ENCODE peak calls at places on chromosomes 5 and 9, in ten cellular contexts. Z, J, B, U, K, F, P, N, E and V are unnamed samples.

GRCh38 chr5:120717381-120717780 is 253.3 kb downstream of the PRR16 start:
- DNase-seq in J (no peak), B (no peak), Z (no peak), E (no peak), U (no peak), F (no peak), K (no peak), N (no peak), P (no peak), V (no peak)

GRCh38 chr9:88429595-88430430 is 41.6 kb downstream of the SPIN1 start:
- DNase-seq in F (no peak), P (no peak), Z (no peak), U (no peak), N (no peak), J (no peak), K (no peak), B (no peak), E (no peak), V (no peak)

GRCh38 chr9:89923961-89924504 is 319.2 kb downstream of the GADD45G start:
- DNase-seq in B (no peak), U (no peak), F (no peak), E (no peak), Z (peak; percentile 72), P (no peak), J (no peak), N (no peak), K (peak; percentile 87), V (no peak)

GRCh38 chr5:121692163-121692562 is 159.5 kb upstream of the FTMT start:
- DNase-seq in U (no peak), Z (no peak), N (no peak), F (no peak), K (no peak), B (no peak), J (no peak), P (no peak), E (no peak), V (no peak)

GRCh38 chr5:93053825-93054224 is 527.2 kb downstream of the NR2F1-AS1 start:
- DNase-seq in F (no peak), J (no peak), P (peak; percentile 47), E (no peak), N (no peak), K (no peak), U (no peak), B (no peak), Z (peak; percentile 71), V (no peak)

GRCh38 chr5:125058185-125058826 is 311.9 kb upstream of the ZNF608 start:
- DNase-seq in N (no peak), J (no peak), E (no peak), K (no peak), F (no peak), P (no peak), Z (no peak), B (no peak), U (no peak), V (no peak)

GRCh38 chr9:91034521-91034920 is 232.9 kb downstream of the SYK start:
- DNase-seq in E (no peak), P (no peak), Z (no peak), J (no peak), B (no peak), N (no peak), F (no peak), K (no peak), U (no peak), V (no peak)

GRCh38 chr9:77809552-77809951 is 161.4 kb upstream of the GNA14 start:
- DNase-seq in P (no peak), K (no peak), B (no peak), U (no peak), J (no peak), Z (no peak), F (no peak), E (no peak), N (no peak), V (no peak)

GRCh38 chr5:68478306-68479091 is 262.9 kb downstream of the PIK3R1 start:
- DNase-seq in U (no peak), Z (no peak), J (no peak), P (no peak), F (no peak), E (no peak), K (no peak), B (no peak), N (no peak), V (no peak)

GRCh38 chr9:82354260-82354659 is 365.7 kb downstream of the SPATA31D1 start:
- DNase-seq in Z (no peak), N (no peak), P (no peak), U (no peak), K (no peak), F (no peak), J (no peak), B (no peak), E (no peak), V (peak; percentile 68)

GRCh38 chr5:105263522-105263921 is 1700.9 kb upstream of the NUDT12 start:
- DNase-seq in Z (no peak), F (no peak), J (no peak), B (no peak), P (no peak), N (no peak), U (no peak), K (no peak), E (no peak), V (no peak)

GRCh38 chr9:88663766-88664419 is 128.9 kb downstream of the NXNL2 start:
- DNase-seq in J (no peak), Z (no peak), P (no peak), B (no peak), F (no peak), E (no peak), K (no peak), N (no peak), U (no peak), V (no peak)

DNA sequence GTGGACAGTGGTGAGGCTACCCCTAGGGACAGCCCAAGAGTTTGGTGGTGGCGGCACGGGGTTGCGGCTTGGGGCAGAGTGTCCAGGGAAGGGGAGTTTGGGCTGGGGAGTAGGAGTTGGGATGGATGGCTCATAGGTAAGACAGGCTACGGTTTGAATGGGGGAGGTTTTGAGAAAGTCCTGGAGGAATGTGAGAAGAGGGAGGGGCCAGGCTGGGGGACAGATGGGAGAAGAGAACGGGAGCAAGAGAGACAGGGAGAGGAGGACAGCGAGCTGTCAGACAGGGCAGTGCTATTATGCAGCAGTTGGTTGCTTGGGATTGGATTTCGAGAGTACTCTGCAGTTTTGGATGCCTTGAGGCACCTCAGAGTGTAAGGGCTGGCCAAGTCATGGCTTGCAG is 24.5 kb downstream of the PSD2 start:
- DNase-seq in U (peak; percentile 33), J (no peak), P (no peak), F (no peak), N (no peak), E (no peak), B (no peak), Z (no peak), K (no peak), V (no peak)
- TF ChIP-seq POLR2A in U (no peak), J (no peak), P (no peak), F (no peak), N (no peak), E (no peak), B (no peak), Z (no peak), K (no peak), V (no peak)

DNA sequence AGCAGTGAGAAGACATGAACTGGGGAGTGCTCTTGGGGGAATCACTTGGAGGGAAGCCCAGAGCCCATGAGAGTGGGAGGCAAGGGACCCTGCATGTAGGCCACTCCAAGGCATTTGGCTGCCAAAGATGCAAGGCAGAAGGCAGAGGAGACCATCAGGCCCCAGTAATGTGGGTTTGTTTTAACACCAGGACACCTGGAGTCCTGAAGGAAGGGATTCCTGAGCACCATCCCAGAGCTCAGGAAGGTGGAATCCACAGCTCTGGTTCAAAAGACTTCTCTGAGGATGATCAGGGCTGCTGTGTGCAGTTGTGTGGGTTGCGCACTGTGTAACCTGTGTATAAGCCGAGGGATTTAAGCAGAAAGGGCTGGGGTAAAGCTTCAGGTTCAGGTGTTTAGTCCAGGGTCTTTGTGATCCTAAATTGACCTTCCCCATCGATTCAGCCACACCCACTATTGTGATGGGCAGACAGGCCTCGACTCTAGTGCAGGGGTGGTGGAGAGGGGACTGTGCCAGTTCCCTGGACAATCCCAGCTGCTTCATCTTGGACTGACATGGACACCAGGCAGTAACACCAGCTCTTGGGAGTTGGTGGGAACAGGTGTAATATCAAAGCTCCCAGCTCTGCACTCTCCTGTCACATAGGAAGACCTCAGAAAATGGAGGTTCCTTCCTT is 11.0 kb downstream of the B4GALT7 start:
- DNase-seq in F (no peak), J (no peak), P (no peak), E (no peak), B (no peak), U (no peak), Z (no peak), K (no peak), N (no peak), V (no peak)
- TF ChIP-seq POLR2A in F (no peak), J (no peak), P (no peak), E (no peak), B (no peak), U (no peak), Z (no peak), K (no peak), N (no peak), V (no peak)

DNA sequence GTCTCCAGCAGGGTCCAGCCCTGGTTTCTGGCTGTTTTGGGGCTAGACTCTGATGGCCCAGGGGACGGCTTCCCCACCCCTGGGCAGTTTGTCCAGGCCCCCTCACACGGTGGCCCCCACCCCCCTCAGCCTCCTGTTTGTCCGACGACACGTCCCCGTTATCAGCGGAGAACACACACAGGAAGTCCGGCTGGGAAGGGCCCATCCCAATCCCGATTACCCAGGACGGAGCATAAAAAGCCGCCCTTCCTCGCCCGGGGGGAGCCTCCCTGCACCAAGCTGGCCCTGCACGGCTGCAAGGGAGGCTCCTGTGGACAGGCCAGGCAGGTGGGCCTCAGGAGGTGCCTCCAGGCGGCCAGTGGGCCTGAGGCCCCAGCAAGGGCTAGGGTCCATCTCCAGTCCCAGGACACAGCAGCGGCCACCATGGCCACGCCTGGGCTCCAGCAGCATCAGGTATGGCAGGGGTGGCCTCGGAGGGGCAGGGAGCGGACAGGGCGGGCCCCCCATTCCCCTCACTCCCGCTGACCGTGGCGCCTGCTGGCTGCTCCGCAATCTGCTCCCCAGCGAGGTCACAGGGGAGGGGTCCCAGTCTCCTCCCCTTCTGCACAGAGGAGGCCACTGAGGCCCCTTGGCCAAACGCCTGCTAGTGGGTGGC is at the start of gene EGFL7:
- DNase-seq in N (no peak), B (peak; percentile 82), Z (no peak), U (no peak), K (no peak), J (peak; percentile 85), F (peak; percentile 75), P (no peak), E (no peak), V (no peak)
- TF ChIP-seq POLR2A in N (no peak), B (no peak), Z (no peak), U (peak; percentile 24), K (peak; percentile 49), J (peak; percentile 99), F (peak; percentile 23), P (no peak), E (peak; percentile 46), V (no peak)

DNA sequence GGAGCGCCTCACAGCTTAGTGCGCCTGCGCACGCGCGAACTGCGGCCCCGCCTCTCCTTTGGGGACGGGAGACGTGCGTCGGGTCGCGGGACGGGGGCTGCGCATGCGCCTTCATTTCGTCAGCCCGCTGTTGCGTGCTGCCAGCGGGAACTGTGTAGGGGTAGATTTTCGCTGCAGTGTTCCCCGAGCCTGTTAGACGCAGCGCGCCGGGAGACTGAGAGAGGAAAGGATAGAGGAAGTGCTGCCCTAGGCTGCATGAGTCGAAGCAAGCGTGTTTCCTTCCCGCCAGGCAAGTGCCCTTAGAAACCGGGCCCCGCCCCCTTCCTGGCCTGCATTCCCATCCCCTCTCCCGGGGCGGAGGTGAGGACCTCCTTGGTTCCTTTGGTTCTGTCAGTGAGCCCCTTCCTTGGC is 12.3 kb downstream of the ITGA1 start:
- DNase-seq in B (peak; percentile 97), P (peak; percentile 94), K (peak; percentile 97), U (peak; percentile 97), E (peak; percentile 58), Z (peak; percentile 86), N (peak; percentile 93), F (peak; percentile 95), J (peak; percentile 94), V (peak; percentile 74)
- TF ChIP-seq POLR2A in B (no peak), P (peak; percentile 64), K (peak; percentile 91), U (peak; percentile 67), E (peak; percentile 86), Z (peak; percentile 85), N (peak; percentile 86), F (peak; percentile 87), J (peak; percentile 82), V (peak; percentile 76)